ENCODE peak calls at places on chromosomes 4 and X, in nine cellular contexts. One of them, this sample, is unnamed.

GRCh38 chr4:186936496-186937375 is 213.1 kb upstream of the FAT1 start:
- DNase-seq in GM04504: peak
- DNase-seq in GM12865: no peak
- DNase-seq in effector memory CD4-positive, alpha-beta T cell: no peak
- DNase-seq in HepG2: peak
- DNase-seq in NCI-H526: no peak
- DNase-seq in Right ventricle myocardium superior: no peak
- DNase-seq in left ventricle myocardium inferior: no peak
- DNase-seq in thoracic aorta: no peak
- DNase-seq in this sample: no peak

GRCh38 chrX:123731258-123731986 is 1.4 kb downstream of the THOC2 start:
- DNase-seq in Right ventricle myocardium superior: no peak
- DNase-seq in NCI-H526: peak
- DNase-seq in HepG2: no peak
- DNase-seq in GM04504: no peak
- DNase-seq in left ventricle myocardium inferior: no peak
- DNase-seq in GM12865: peak
- DNase-seq in effector memory CD4-positive, alpha-beta T cell: no peak
- DNase-seq in thoracic aorta: no peak
- DNase-seq in this sample: no peak

GRCh38 chr4:21811576-21811975 is 137.0 kb downstream of the KCNIP4 start:
- DNase-seq in left ventricle myocardium inferior: no peak
- DNase-seq in Right ventricle myocardium superior: no peak
- DNase-seq in NCI-H526: no peak
- DNase-seq in GM12865: no peak
- DNase-seq in effector memory CD4-positive, alpha-beta T cell: no peak
- DNase-seq in thoracic aorta: no peak
- DNase-seq in HepG2: peak
- DNase-seq in GM04504: no peak
- DNase-seq in this sample: no peak

GRCh38 chr4:24169956-24170355 is 280.1 kb upstream of the PPARGC1A start:
- DNase-seq in thoracic aorta: no peak
- DNase-seq in HepG2: no peak
- DNase-seq in effector memory CD4-positive, alpha-beta T cell: no peak
- DNase-seq in GM12865: no peak
- DNase-seq in NCI-H526: no peak
- DNase-seq in GM04504: no peak
- DNase-seq in left ventricle myocardium inferior: no peak
- DNase-seq in Right ventricle myocardium superior: no peak
- DNase-seq in this sample: no peak

GRCh38 chr4:13988347-13989265 is 361.1 kb upstream of the BOD1L1 start:
- DNase-seq in effector memory CD4-positive, alpha-beta T cell: no peak
- DNase-seq in Right ventricle myocardium superior: peak
- DNase-seq in HepG2: no peak
- DNase-seq in left ventricle myocardium inferior: peak
- DNase-seq in NCI-H526: no peak
- DNase-seq in GM12865: no peak
- DNase-seq in GM04504: peak
- DNase-seq in thoracic aorta: peak
- DNase-seq in this sample: peak

GRCh38 chr4:55837903-55838302 is 15.5 kb upstream of the EXOC1 start:
- DNase-seq in GM12865: no peak
- DNase-seq in thoracic aorta: no peak
- DNase-seq in Right ventricle myocardium superior: no peak
- DNase-seq in GM04504: no peak
- DNase-seq in left ventricle myocardium inferior: no peak
- DNase-seq in NCI-H526: no peak
- DNase-seq in effector memory CD4-positive, alpha-beta T cell: no peak
- DNase-seq in HepG2: no peak
- DNase-seq in this sample: no peak

GRCh38 chrX:1546601-1547275 is 9.8 kb upstream of the P2RY8 start:
- DNase-seq in NCI-H526: no peak
- DNase-seq in left ventricle myocardium inferior: peak
- DNase-seq in effector memory CD4-positive, alpha-beta T cell: no peak
- DNase-seq in thoracic aorta: no peak
- DNase-seq in Right ventricle myocardium superior: no peak
- DNase-seq in GM12865: no peak
- DNase-seq in HepG2: no peak
- DNase-seq in GM04504: no peak
- DNase-seq in this sample: no peak

GRCh38 chrX:585115-585808 is 45.3 kb upstream of the SHOX start:
- DNase-seq in effector memory CD4-positive, alpha-beta T cell: no peak
- DNase-seq in Right ventricle myocardium superior: no peak
- DNase-seq in left ventricle myocardium inferior: no peak
- DNase-seq in HepG2: no peak
- DNase-seq in thoracic aorta: no peak
- DNase-seq in GM04504: no peak
- DNase-seq in NCI-H526: no peak
- DNase-seq in GM12865: no peak
- DNase-seq in this sample: no peak

GRCh38 chr4:143355540-143356217 is 19.0 kb downstream of the GAB1 start:
- DNase-seq in GM04504: no peak
- DNase-seq in GM12865: no peak
- DNase-seq in Right ventricle myocardium superior: no peak
- DNase-seq in HepG2: no peak
- DNase-seq in left ventricle myocardium inferior: no peak
- DNase-seq in NCI-H526: no peak
- DNase-seq in thoracic aorta: no peak
- DNase-seq in effector memory CD4-positive, alpha-beta T cell: no peak
- DNase-seq in this sample: no peak

GRCh38 chrX:9519546-9520210 is 54.8 kb downstream of the TBL1X start:
- DNase-seq in thoracic aorta: no peak
- DNase-seq in effector memory CD4-positive, alpha-beta T cell: no peak
- DNase-seq in HepG2: no peak
- DNase-seq in Right ventricle myocardium superior: no peak
- DNase-seq in left ventricle myocardium inferior: no peak
- DNase-seq in GM04504: no peak
- DNase-seq in GM12865: no peak
- DNase-seq in NCI-H526: no peak
- DNase-seq in this sample: no peak

GRCh38 chrX:64205441-64205734 is at the start of gene AMER1:
- DNase-seq in HepG2: no peak
- DNase-seq in thoracic aorta: no peak
- DNase-seq in Right ventricle myocardium superior: no peak
- DNase-seq in left ventricle myocardium inferior: no peak
- DNase-seq in GM12865: no peak
- DNase-seq in GM04504: no peak
- DNase-seq in NCI-H526: peak
- DNase-seq in effector memory CD4-positive, alpha-beta T cell: no peak
- DNase-seq in this sample: no peak

GRCh38 chr4:152094851-152095700 is 334.3 kb upstream of the GATB start:
- DNase-seq in GM04504: peak
- DNase-seq in HepG2: no peak
- DNase-seq in NCI-H526: peak
- DNase-seq in thoracic aorta: no peak
- DNase-seq in GM12865: no peak
- DNase-seq in Right ventricle myocardium superior: no peak
- DNase-seq in left ventricle myocardium inferior: no peak
- DNase-seq in effector memory CD4-positive, alpha-beta T cell: no peak
- DNase-seq in this sample: no peak

GRCh38 chr4:111274486-111274885 is 651.6 kb upstream of the PITX2 start:
- DNase-seq in Right ventricle myocardium superior: no peak
- DNase-seq in thoracic aorta: no peak
- DNase-seq in NCI-H526: no peak
- DNase-seq in GM04504: no peak
- DNase-seq in GM12865: no peak
- DNase-seq in HepG2: no peak
- DNase-seq in effector memory CD4-positive, alpha-beta T cell: no peak
- DNase-seq in left ventricle myocardium inferior: no peak
- DNase-seq in this sample: no peak

GRCh38 chr4:6912412-6912811 is 2.8 kb downstream of the TBC1D14 start:
- DNase-seq in Right ventricle myocardium superior: no peak
- DNase-seq in left ventricle myocardium inferior: no peak
- DNase-seq in NCI-H526: no peak
- DNase-seq in effector memory CD4-positive, alpha-beta T cell: no peak
- DNase-seq in thoracic aorta: no peak
- DNase-seq in GM04504: no peak
- DNase-seq in HepG2: no peak
- DNase-seq in GM12865: no peak
- DNase-seq in this sample: no peak

GRCh38 chr4:74471228-74471627 is 26.3 kb downstream of the AREG start:
- DNase-seq in GM12865: no peak
- DNase-seq in Right ventricle myocardium superior: no peak
- DNase-seq in GM04504: no peak
- DNase-seq in effector memory CD4-positive, alpha-beta T cell: no peak
- DNase-seq in HepG2: no peak
- DNase-seq in NCI-H526: no peak
- DNase-seq in left ventricle myocardium inferior: no peak
- DNase-seq in thoracic aorta: no peak
- DNase-seq in this sample: no peak

GRCh38 chr4:6901669-6902317 is 7.8 kb upstream of the TBC1D14 start:
- DNase-seq in GM12865: no peak
- DNase-seq in NCI-H526: no peak
- DNase-seq in thoracic aorta: no peak
- DNase-seq in effector memory CD4-positive, alpha-beta T cell: no peak
- DNase-seq in Right ventricle myocardium superior: no peak
- DNase-seq in left ventricle myocardium inferior: no peak
- DNase-seq in GM04504: no peak
- DNase-seq in HepG2: no peak
- DNase-seq in this sample: no peak

GRCh38 chr4:97987019-97987648 is 156.1 kb downstream of the STPG2 start:
- DNase-seq in Right ventricle myocardium superior: no peak
- DNase-seq in thoracic aorta: no peak
- DNase-seq in left ventricle myocardium inferior: no peak
- DNase-seq in effector memory CD4-positive, alpha-beta T cell: no peak
- DNase-seq in GM04504: no peak
- DNase-seq in NCI-H526: peak
- DNase-seq in GM12865: peak
- DNase-seq in HepG2: peak
- DNase-seq in this sample: peak

GRCh38 chr4:65021737-65022136 is 612.5 kb upstream of the TECRL start:
- DNase-seq in NCI-H526: no peak
- DNase-seq in HepG2: no peak
- DNase-seq in thoracic aorta: no peak
- DNase-seq in effector memory CD4-positive, alpha-beta T cell: no peak
- DNase-seq in left ventricle myocardium inferior: no peak
- DNase-seq in GM12865: no peak
- DNase-seq in GM04504: no peak
- DNase-seq in Right ventricle myocardium superior: no peak
- DNase-seq in this sample: no peak

GRCh38 chr4:128600410-128600809 is 209.1 kb upstream of the JADE1 start:
- DNase-seq in effector memory CD4-positive, alpha-beta T cell: no peak
- DNase-seq in HepG2: peak
- DNase-seq in GM04504: no peak
- DNase-seq in GM12865: no peak
- DNase-seq in Right ventricle myocardium superior: no peak
- DNase-seq in left ventricle myocardium inferior: no peak
- DNase-seq in NCI-H526: no peak
- DNase-seq in thoracic aorta: no peak
- DNase-seq in this sample: no peak

GRCh38 chr4:133188433-133189175 is 39.5 kb downstream of the PCDH10 start:
- DNase-seq in NCI-H526: no peak
- DNase-seq in GM04504: no peak
- DNase-seq in effector memory CD4-positive, alpha-beta T cell: no peak
- DNase-seq in left ventricle myocardium inferior: no peak
- DNase-seq in HepG2: no peak
- DNase-seq in Right ventricle myocardium superior: no peak
- DNase-seq in thoracic aorta: no peak
- DNase-seq in GM12865: peak
- DNase-seq in this sample: no peak

GRCh38 chrX:19660604-19661003 is 145.3 kb upstream of the MAP3K15 start:
- DNase-seq in left ventricle myocardium inferior: no peak
- DNase-seq in GM12865: no peak
- DNase-seq in NCI-H526: no peak
- DNase-seq in GM04504: no peak
- DNase-seq in effector memory CD4-positive, alpha-beta T cell: no peak
- DNase-seq in HepG2: no peak
- DNase-seq in thoracic aorta: no peak
- DNase-seq in Right ventricle myocardium superior: no peak
- DNase-seq in this sample: no peak